ENCODE peak calls at places on chromosomes 4 and X, in eight cellular contexts. A is cardiac fibroblast; Y is naive thymus-derived CD4-positive, alpha-beta T cell; K is psoas muscle; O is fibroblast of pulmonary artery; C is pancreas; L is mesendoderm; F is thyroid gland. X is an unnamed sample.

GRCh38 chr4:114043116-114043515 is 63.7 kb upstream of the ARSJ start:
- DNase-seq in A (peak), Y (no peak), K (no peak), O (no peak), C (no peak), L (no peak), F (no peak), X (no peak)

GRCh38 chrX:110167952-110168451 is 149.9 kb downstream of the AMMECR1 start:
- DNase-seq in A (peak), Y (peak), K (peak), O (no peak), C (peak), L (peak), F (peak), X (peak)

GRCh38 chrX:149871433-149871832 is 9.6 kb upstream of the MAGEA8 start:
- DNase-seq in A (no peak), Y (no peak), K (no peak), O (no peak), C (no peak), L (no peak), F (no peak), X (no peak)

GRCh38 chr4:189840356-189840755 is 100.3 kb upstream of the FRG1 start:
- DNase-seq in A (no peak), Y (no peak), K (no peak), O (no peak), C (no peak), L (no peak), F (no peak), X (no peak)

GRCh38 chrX:71998836-71999509 is 88.3 kb downstream of the NHSL2 start:
- DNase-seq in A (peak), Y (peak), K (no peak), O (peak), C (no peak), L (peak), F (peak), X (no peak)

GRCh38 chr4:126899382-126899801 is 733.4 kb upstream of the INTU start:
- DNase-seq in A (peak), Y (no peak), K (no peak), O (peak), C (no peak), L (no peak), F (peak), X (peak)

GRCh38 chr4:48290146-48290772 is 20.6 kb upstream of the TEC start:
- DNase-seq in A (peak), Y (no peak), K (no peak), O (peak), C (no peak), L (peak), F (no peak), X (no peak)

GRCh38 chrX:153773218-153773611 is 7.6 kb upstream of the SRPK3 start:
- DNase-seq in A (no peak), Y (no peak), K (peak), O (no peak), C (peak), L (no peak), F (no peak), X (no peak)

GRCh38 chr4:172045981-172046380 is 232.8 kb downstream of the GALNTL6 start:
- DNase-seq in A (no peak), Y (no peak), K (no peak), O (no peak), C (no peak), L (no peak), F (no peak), X (no peak)

GRCh38 chrX:153443476-153444332 is 2.2 kb downstream of the TREX2 start:
- DNase-seq in A (no peak), Y (no peak), K (no peak), O (no peak), C (no peak), L (no peak), F (no peak), X (no peak)

GRCh38 chrX:66919280-66919832 is 280.5 kb upstream of the EDA2R start:
- DNase-seq in A (no peak), Y (no peak), K (no peak), O (no peak), C (no peak), L (no peak), F (no peak), X (no peak)

GRCh38 chrX:103477496-103477895 is 41.8 kb downstream of the RAB40A start:
- DNase-seq in A (peak), Y (no peak), K (no peak), O (no peak), C (no peak), L (no peak), F (no peak), X (no peak)

GRCh38 chr4:164989464-164989863 is 12.0 kb upstream of the TRIM61 start:
- DNase-seq in A (no peak), Y (no peak), K (no peak), O (no peak), C (no peak), L (no peak), F (no peak), X (no peak)

GRCh38 chr4:139764686-139765085 is 99.1 kb downstream of the MGST2 start:
- DNase-seq in A (no peak), Y (no peak), K (no peak), O (no peak), C (peak), L (no peak), F (peak), X (no peak)

GRCh38 chrX:98357146-98357545 is 1473.4 kb downstream of the RPA4 start:
- DNase-seq in A (no peak), Y (no peak), K (no peak), O (no peak), C (no peak), L (no peak), F (no peak), X (no peak)

GRCh38 chr4:105563352-105563751 is 10.9 kb downstream of the ARHGEF38 start:
- DNase-seq in A (no peak), Y (no peak), K (no peak), O (no peak), C (no peak), L (no peak), F (no peak), X (no peak)

GRCh38 chr4:187183351-187183750 is 459.7 kb upstream of the FAT1 start:
- DNase-seq in A (no peak), Y (no peak), K (no peak), O (no peak), C (no peak), L (no peak), F (no peak), X (no peak)

GRCh38 chr4:3480528-3481112 is 17.5 kb downstream of the DOK7 start:
- DNase-seq in A (peak), Y (peak), K (peak), O (peak), C (peak), L (peak), F (peak), X (peak)

GRCh38 chr4:159103406-159104131 is 690 bp downstream of the RAPGEF2 start:
- DNase-seq in A (peak), Y (peak), K (peak), O (peak), C (peak), L (peak), F (peak), X (peak)

GRCh38 chr4:25861422-25861926 is 1.3 kb downstream of the SEL1L3 start:
- DNase-seq in A (peak), Y (no peak), K (no peak), O (peak), C (no peak), L (no peak), F (no peak), X (no peak)

GRCh38 chr4:190014771-190015537 is 12.1 kb downstream of the FRG2 start:
- DNase-seq in A (no peak), Y (no peak), K (no peak), O (no peak), C (peak), L (peak), F (no peak), X (no peak)

GRCh38 chrX:64093761-64094160 is 111.7 kb downstream of the AMER1 start:
- DNase-seq in A (peak), Y (no peak), K (no peak), O (peak), C (no peak), L (peak), F (no peak), X (peak)

GRCh38 chr4:132565542-132565941 is 583.6 kb upstream of the PCDH10 start:
- DNase-seq in A (no peak), Y (no peak), K (no peak), O (no peak), C (no peak), L (no peak), F (no peak), X (no peak)

GRCh38 chrX:8726031-8726652 is 5.8 kb downstream of the ANOS1 start:
- DNase-seq in A (no peak), Y (no peak), K (no peak), O (no peak), C (no peak), L (peak), F (no peak), X (peak)

GRCh38 chr4:41268024-41268423 is 11.3 kb downstream of the UCHL1 start:
- DNase-seq in A (no peak), Y (no peak), K (no peak), O (no peak), C (no peak), L (no peak), F (no peak), X (peak)

GRCh38 chrX:48509619-48510018 is 827 bp downstream of the PORCN start:
- DNase-seq in A (no peak), Y (no peak), K (no peak), O (no peak), C (no peak), L (no peak), F (no peak), X (no peak)
- H3K4me3 ChIP-seq in A (peak), Y (peak), K (peak), O (peak), C (peak), L (no peak), F (no peak), X (peak)

DNA sequence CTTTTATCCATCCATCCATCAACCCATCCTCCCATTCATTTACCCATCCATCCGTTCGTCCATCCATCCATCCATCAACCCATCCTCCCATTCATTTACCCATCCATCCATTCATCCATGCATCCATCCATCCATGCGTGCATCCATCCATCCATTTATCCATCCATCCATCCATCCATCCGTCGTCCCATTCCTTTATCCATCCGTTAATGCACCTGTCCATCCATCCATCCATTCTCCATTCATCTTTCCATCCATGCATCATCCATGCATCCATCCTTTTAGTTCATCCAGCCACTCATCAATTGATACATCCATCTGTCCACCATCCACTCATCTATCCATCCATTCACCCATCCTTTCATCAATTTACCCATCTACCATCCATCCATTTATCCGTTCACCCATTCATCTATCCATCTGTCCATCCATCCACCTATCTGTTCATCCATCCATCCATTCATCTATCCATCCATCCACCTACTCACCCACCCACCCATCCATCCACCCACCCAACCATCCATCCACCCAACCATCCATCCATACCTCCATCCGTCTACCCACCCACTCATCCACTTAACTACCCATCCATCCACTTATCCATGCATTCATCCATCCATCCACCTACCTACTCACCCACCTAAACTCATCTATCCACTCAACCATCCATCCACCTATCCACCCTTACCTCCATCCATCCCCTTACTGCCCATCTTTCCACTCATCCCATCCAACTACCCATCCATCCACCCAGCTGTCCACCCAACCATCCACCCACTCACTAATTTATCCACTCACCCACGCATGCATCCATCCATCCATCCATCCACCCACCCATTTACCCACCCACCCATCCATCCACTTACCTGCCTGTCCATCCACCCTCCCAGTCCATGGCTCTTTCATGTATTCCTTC is 9.6 kb downstream of the CD99 start:
- DNase-seq in A (no peak), Y (no peak), K (no peak), O (no peak), C (no peak), L (no peak), F (no peak), X (no peak)
- H3K4me3 ChIP-seq in A (no peak), Y (no peak), K (no peak), O (no peak), C (no peak), L (no peak), F (no peak), X (no peak)

GRCh38 chr4:156870861-156871260 is 100.7 kb downstream of the PDGFC start:
- DNase-seq in A (no peak), Y (no peak), K (no peak), O (no peak), C (no peak), L (no peak), F (no peak), X (no peak)
- H3K4me3 ChIP-seq in A (no peak), Y (no peak), K (no peak), O (no peak), C (no peak), L (no peak), F (no peak), X (no peak)

GRCh38 chrX:155761185-155761584 is 120.0 kb upstream of the VAMP7 start:
- DNase-seq in A (no peak), Y (no peak), K (no peak), O (no peak), C (no peak), L (no peak), F (no peak), X (no peak)

GRCh38 chrX:155767101-155767878 is 113.9 kb upstream of the VAMP7 start:
- DNase-seq in A (peak), Y (peak), K (peak), O (peak), C (peak), L (peak), F (peak), X (peak)

GRCh38 chrX:155768036-155768769 is 112.9 kb upstream of the VAMP7 start:
- DNase-seq in A (peak), Y (no peak), K (peak), O (peak), C (no peak), L (peak), F (no peak), X (peak)

GRCh38 chrX:155766321-155766720 is 114.8 kb upstream of the VAMP7 start:
- DNase-seq in A (no peak), Y (no peak), K (no peak), O (no peak), C (no peak), L (peak), F (no peak), X (no peak)
- H3K4me3 ChIP-seq in A (no peak), Y (no peak), K (peak), O (no peak), C (no peak), L (no peak), F (no peak), X (no peak)

GRCh38 chr4:104420766-104421165 is 73.9 kb downstream of the CXXC4 start:
- DNase-seq in A (no peak), Y (no peak), K (no peak), O (no peak), C (no peak), L (peak), F (no peak), X (no peak)

GRCh38 chr4:104424368-104424921 is 70.2 kb downstream of the CXXC4 start:
- DNase-seq in A (no peak), Y (no peak), K (no peak), O (no peak), C (no peak), L (no peak), F (peak), X (no peak)

GRCh38 chr4:104425948-104426347 is 68.7 kb downstream of the CXXC4 start:
- DNase-seq in A (no peak), Y (no peak), K (no peak), O (no peak), C (no peak), L (no peak), F (no peak), X (no peak)

GRCh38 chr4:104421576-104421975 is 73.1 kb downstream of the CXXC4 start:
- DNase-seq in A (no peak), Y (no peak), K (no peak), O (no peak), C (no peak), L (peak), F (no peak), X (no peak)

DNA sequence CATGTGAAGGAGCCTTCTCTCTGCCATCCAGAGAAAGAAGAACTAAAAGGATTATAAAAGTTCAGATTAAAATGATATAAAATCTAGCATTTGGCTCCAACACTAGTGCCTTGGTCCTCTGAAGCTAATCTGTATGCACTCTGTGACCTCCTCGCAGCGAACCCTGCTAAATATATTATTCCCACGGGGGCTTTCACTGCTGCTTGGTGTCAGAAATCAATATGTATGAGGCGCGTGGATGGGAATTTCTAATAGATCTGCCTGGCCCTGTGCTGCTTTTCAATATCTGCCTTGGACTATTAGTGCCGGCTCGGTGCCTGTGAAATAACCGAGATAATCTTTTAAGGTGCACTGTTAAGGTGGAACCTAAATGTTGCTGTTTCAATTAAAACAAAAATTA is 69.7 kb downstream of the CXXC4 start:
- DNase-seq in A (no peak), Y (no peak), K (no peak), O (no peak), C (no peak), L (no peak), F (peak), X (no peak)
- H3K4me3 ChIP-seq in A (no peak), Y (no peak), K (peak), O (peak), C (peak), L (no peak), F (peak), X (no peak)

GRCh38 chr4:13546855-13547562 is 2.7 kb upstream of the NKX3-2 start:
- DNase-seq in A (no peak), Y (no peak), K (no peak), O (no peak), C (no peak), L (no peak), F (no peak), X (no peak)

GRCh38 chr4:13545394-13545808 is 1.1 kb upstream of the NKX3-2 start:
- DNase-seq in A (no peak), Y (no peak), K (no peak), O (no peak), C (no peak), L (no peak), F (no peak), X (no peak)

GRCh38 chr4:13547563-13548041 is 3.3 kb upstream of the NKX3-2 start:
- DNase-seq in A (no peak), Y (no peak), K (no peak), O (no peak), C (no peak), L (no peak), F (no peak), X (no peak)

GRCh38 chr4:13544556-13545393 is 467 bp upstream of the NKX3-2 start:
- DNase-seq in A (peak), Y (no peak), K (no peak), O (peak), C (peak), L (peak), F (peak), X (peak)

DNA sequence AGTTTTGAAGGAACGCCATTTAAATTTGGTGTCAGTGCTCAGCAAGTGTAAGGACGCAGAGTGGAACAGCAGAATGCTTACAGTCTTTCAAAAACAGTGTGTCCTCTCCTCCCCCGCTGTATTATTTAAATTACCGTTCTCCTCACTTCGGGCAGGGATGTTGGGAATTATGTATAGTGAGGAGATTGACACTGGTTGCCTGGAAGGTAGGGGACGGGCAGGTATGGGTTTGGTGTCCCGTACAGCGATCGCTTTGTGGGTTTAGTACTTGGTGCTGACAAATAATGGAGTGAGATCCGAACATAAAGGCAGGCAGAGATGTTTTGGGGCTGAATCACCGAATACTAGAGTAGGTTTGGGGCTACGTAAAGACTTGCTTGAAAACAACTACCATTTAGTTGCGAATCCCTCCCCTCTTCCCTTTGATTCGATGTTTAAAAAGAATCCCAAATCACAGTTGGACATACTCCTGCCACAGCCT is 2.1 kb upstream of the NKX3-2 start:
- DNase-seq in A (no peak), Y (no peak), K (no peak), O (no peak), C (no peak), L (no peak), F (no peak), X (no peak)
- H3K4me3 ChIP-seq in A (no peak), Y (peak), K (no peak), O (no peak), C (no peak), L (no peak), F (no peak), X (no peak)

GRCh38 chrX:131577999-131578734 is 34.3 kb downstream of the OR13H1 start:
- DNase-seq in A (no peak), Y (no peak), K (no peak), O (no peak), C (no peak), L (peak), F (no peak), X (no peak)
- H3K4me3 ChIP-seq in A (no peak), Y (no peak), K (no peak), O (no peak), C (no peak), L (no peak), F (no peak), X (no peak)

DNA sequence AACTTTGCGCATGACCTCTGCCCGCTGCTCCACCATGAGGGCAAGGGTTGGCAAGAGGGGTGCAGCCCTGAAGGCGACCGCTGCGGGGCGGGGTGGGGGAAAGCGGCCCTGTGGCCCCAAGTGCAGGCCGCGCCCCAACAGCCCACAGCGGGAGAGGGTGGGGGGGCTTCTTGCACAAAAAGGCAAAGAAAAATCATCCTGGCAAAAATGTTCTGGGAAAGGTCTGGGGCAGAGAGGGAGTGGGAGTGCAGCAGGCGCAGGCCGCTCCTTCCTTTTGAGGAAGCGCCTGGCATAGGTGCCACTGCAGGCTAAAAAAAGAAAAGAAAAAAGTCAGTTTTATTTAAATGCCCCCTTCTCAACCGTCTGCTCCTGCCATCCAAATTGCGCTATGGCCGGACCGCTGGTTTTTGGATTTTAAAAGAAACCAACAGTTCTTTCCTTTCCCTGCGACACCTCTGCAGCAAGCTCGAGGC is 1.4 kb downstream of the ARX start:
- DNase-seq in A (no peak), Y (no peak), K (peak), O (no peak), C (no peak), L (no peak), F (no peak), X (no peak)
- H3K4me3 ChIP-seq in A (no peak), Y (no peak), K (peak), O (no peak), C (no peak), L (no peak), F (no peak), X (no peak)

GRCh38 chr4:38278255-38278654 is 318.1 kb downstream of the PTTG2 start:
- DNase-seq in A (no peak), Y (no peak), K (no peak), O (no peak), C (no peak), L (no peak), F (no peak), X (no peak)

GRCh38 chr4:38279650-38280322 is 319.6 kb downstream of the PTTG2 start:
- DNase-seq in A (no peak), Y (no peak), K (no peak), O (no peak), C (no peak), L (no peak), F (peak), X (no peak)

GRCh38 chr4:38273369-38273768 is 313.2 kb downstream of the PTTG2 start:
- DNase-seq in A (no peak), Y (no peak), K (no peak), O (no peak), C (no peak), L (no peak), F (no peak), X (no peak)

GRCh38 chr4:38279077-38279476 is 318.9 kb downstream of the PTTG2 start:
- DNase-seq in A (no peak), Y (no peak), K (no peak), O (no peak), C (no peak), L (no peak), F (no peak), X (no peak)

GRCh38 chr4:38275331-38275821 is 315.2 kb downstream of the PTTG2 start:
- DNase-seq in A (no peak), Y (no peak), K (no peak), O (no peak), C (no peak), L (peak), F (peak), X (no peak)
- H3K4me3 ChIP-seq in A (no peak), Y (no peak), K (no peak), O (no peak), C (no peak), L (no peak), F (no peak), X (no peak)